ENCODE peak calls at places on chromosome 3, in four cellular contexts. L is H54, H is AG08395, X is adipocyte. F is an unnamed sample.

GRCh38 chr3:179189764-179190163 is 41.6 kb downstream of the PIK3CA start:
- DNase-seq in L (no peak), H (peak; percentile 15), X (peak; percentile 90), F (no peak)

GRCh38 chr3:38016410-38016809 is 13.0 kb downstream of the PLCD1 start:
- DNase-seq in L (no peak), H (no peak), X (no peak), F (no peak)

GRCh38 chr3:11583638-11584046 is 60.1 kb downstream of the VGLL4 start:
- DNase-seq in L (no peak), H (no peak), X (no peak), F (no peak)

GRCh38 chr3:196941846-196942225 is 492 bp downstream of the NCBP2 start:
- DNase-seq in L (peak; percentile 47), H (peak; percentile 46), X (peak; percentile 81), F (no peak)

GRCh38 chr3:63067999-63068645 is 192.9 kb upstream of the CADPS start:
- DNase-seq in L (no peak), H (peak; percentile 31), X (peak; percentile 65), F (peak; percentile 5)

GRCh38 chr3:107235193-107235922 is 141.9 kb upstream of the CCDC54 start:
- DNase-seq in L (no peak), H (peak; percentile 18), X (no peak), F (no peak)

GRCh38 chr3:172103724-172104123 is 64.3 kb downstream of the FNDC3B start:
- DNase-seq in L (no peak), H (peak; percentile 47), X (peak; percentile 81), F (peak; percentile 59)

GRCh38 chr3:94587291-94587690 is 524.4 kb downstream of the NSUN3 start:
- DNase-seq in L (no peak), H (no peak), X (no peak), F (peak; percentile 33)

GRCh38 chr3:12856626-12857025 is 15.3 kb upstream of the RPL32 start:
- DNase-seq in L (no peak), H (no peak), X (no peak), F (no peak)

GRCh38 chr3:55718956-55719355 is 231.8 kb upstream of the WNT5A start:
- DNase-seq in L (no peak), H (no peak), X (no peak), F (no peak)

GRCh38 chr3:131349946-131350347 is 31.6 kb upstream of the NUDT16 start:
- DNase-seq in L (peak; percentile 40), H (peak; percentile 71), X (peak; percentile 86), F (peak; percentile 44)

GRCh38 chr3:117527346-117527745 is 817.8 kb downstream of the TUSC7 start:
- DNase-seq in L (no peak), H (no peak), X (no peak), F (no peak)